ENCODE peak calls at places on chromosomes 1 and 21, in five cellular contexts. Z is stimulated activated naive CD8-positive, alpha-beta T cell treated with anti-CD3 and anti-CD28 coated beads, Interleukin-15, amount 100 ng/mL, for 72 hours; H is anterior cingulate cortex; Q is left kidney; I is left colon. V is an unnamed sample.

GRCh38 chr1:157894613-157895012 is 53.0 kb upstream of the CD5L start:
- DNase-seq in Z (no peak), H (no peak), Q (no peak), I (no peak), V (no peak)

GRCh38 chr1:15141933-15142647 is 11.5 kb upstream of the TMEM51 start:
- DNase-seq in Z (no peak), H (no peak), Q (no peak), I (no peak), V (peak)

GRCh38 chr1:90340604-90341003 is 345.7 kb downstream of the ZNF326 start:
- DNase-seq in Z (no peak), H (no peak), Q (no peak), I (no peak), V (peak)

GRCh38 chr1:19582318-19582717 is 61.8 kb upstream of the NBL1 start:
- DNase-seq in Z (peak), H (no peak), Q (peak), I (peak), V (peak)

GRCh38 chr1:221030121-221030649 is 150.9 kb downstream of the HLX start:
- DNase-seq in Z (no peak), H (no peak), Q (peak), I (no peak), V (no peak)

GRCh38 chr1:30790850-30791778 is 33.5 kb upstream of the LAPTM5 start:
- DNase-seq in Z (no peak), H (no peak), Q (no peak), I (no peak), V (peak)

GRCh38 chr1:150560011-150560438 is 10.8 kb downstream of the ADAMTSL4 start:
- DNase-seq in Z (peak), H (peak), Q (peak), I (peak), V (peak)

GRCh38 chr1:45654540-45655280 is 30.9 kb upstream of the CCDC17 start:
- DNase-seq in Z (no peak), H (no peak), Q (no peak), I (no peak), V (no peak)

GRCh38 chr1:154753426-154753825 is 116.7 kb downstream of the KCNN3 start:
- DNase-seq in Z (no peak), H (no peak), Q (no peak), I (no peak), V (no peak)

GRCh38 chr1:183355797-183356196 is 62.4 kb downstream of the NMNAT2 start:
- DNase-seq in Z (no peak), H (no peak), Q (no peak), I (no peak), V (no peak)

GRCh38 chr21:27649323-27649722 is 682.4 kb upstream of the ADAMTS5 start:
- DNase-seq in Z (no peak), H (no peak), Q (no peak), I (no peak), V (no peak)

GRCh38 chr21:25563399-25564116 is 43.7 kb downstream of the MRPL39 start:
- DNase-seq in Z (peak), H (no peak), Q (no peak), I (no peak), V (no peak)

GRCh38 chr1:111489604-111490003 is 13.8 kb downstream of the ADORA3 start:
- DNase-seq in Z (no peak), H (no peak), Q (no peak), I (no peak), V (no peak)

GRCh38 chr1:43306688-43307457 is 6.1 kb downstream of the TIE1 start:
- DNase-seq in Z (no peak), H (no peak), Q (no peak), I (no peak), V (no peak)

V was measured in GDM1.